ENCODE peak calls at places on chromosomes 16 and 17, in six cellular contexts. One of them, this sample, is unnamed.

GRCh38 chr16:3486506-3487215 is 8.6 kb downstream of the C16orf90 start:
- DNase-seq in NCI-H2081: no peak
- DNase-seq in stimulated activated CD4-positive, alpha-beta T cell treated with anti-CD3 and anti-CD28 coated beads, Interleukin-15, amount 100 ng/mL, for 1 hour: no peak
- DNase-seq in gastrocnemius medialis: no peak
- DNase-seq in effector memory CD4-positive, alpha-beta T cell: no peak
- DNase-seq in nucleus accumbens: no peak
- DNase-seq in this sample: no peak

GRCh38 chr16:1494129-1494640 is 1.0 kb downstream of the TELO2 start:
- DNase-seq in NCI-H2081: peak
- DNase-seq in stimulated activated CD4-positive, alpha-beta T cell treated with anti-CD3 and anti-CD28 coated beads, Interleukin-15, amount 100 ng/mL, for 1 hour: no peak
- DNase-seq in gastrocnemius medialis: peak
- DNase-seq in effector memory CD4-positive, alpha-beta T cell: no peak
- DNase-seq in nucleus accumbens: no peak
- DNase-seq in this sample: peak

GRCh38 chr17:15269690-15270089 is 4.6 kb upstream of the PMP22 start:
- DNase-seq in NCI-H2081: no peak
- DNase-seq in stimulated activated CD4-positive, alpha-beta T cell treated with anti-CD3 and anti-CD28 coated beads, Interleukin-15, amount 100 ng/mL, for 1 hour: no peak
- DNase-seq in gastrocnemius medialis: no peak
- DNase-seq in effector memory CD4-positive, alpha-beta T cell: no peak
- DNase-seq in nucleus accumbens: no peak
- DNase-seq in this sample: no peak

GRCh38 chr17:8963665-8964258 is 1.7 kb downstream of the PIK3R5 start:
- DNase-seq in NCI-H2081: no peak
- DNase-seq in stimulated activated CD4-positive, alpha-beta T cell treated with anti-CD3 and anti-CD28 coated beads, Interleukin-15, amount 100 ng/mL, for 1 hour: no peak
- DNase-seq in gastrocnemius medialis: no peak
- DNase-seq in effector memory CD4-positive, alpha-beta T cell: no peak
- DNase-seq in nucleus accumbens: no peak
- DNase-seq in this sample: no peak

GRCh38 chr17:59668816-59669215 is 38.4 kb downstream of the PTRH2 start:
- DNase-seq in NCI-H2081: no peak
- DNase-seq in stimulated activated CD4-positive, alpha-beta T cell treated with anti-CD3 and anti-CD28 coated beads, Interleukin-15, amount 100 ng/mL, for 1 hour: no peak
- DNase-seq in gastrocnemius medialis: no peak
- DNase-seq in effector memory CD4-positive, alpha-beta T cell: no peak
- DNase-seq in nucleus accumbens: no peak
- DNase-seq in this sample: no peak

GRCh38 chr16:70267516-70267915 is 15.8 kb upstream of the EXOSC6 start:
- DNase-seq in NCI-H2081: peak
- DNase-seq in stimulated activated CD4-positive, alpha-beta T cell treated with anti-CD3 and anti-CD28 coated beads, Interleukin-15, amount 100 ng/mL, for 1 hour: no peak
- DNase-seq in gastrocnemius medialis: no peak
- DNase-seq in effector memory CD4-positive, alpha-beta T cell: no peak
- DNase-seq in nucleus accumbens: no peak
- DNase-seq in this sample: peak

GRCh38 chr17:29146369-29146972 is 33.7 kb downstream of the MYO18A start:
- DNase-seq in NCI-H2081: no peak
- DNase-seq in stimulated activated CD4-positive, alpha-beta T cell treated with anti-CD3 and anti-CD28 coated beads, Interleukin-15, amount 100 ng/mL, for 1 hour: no peak
- DNase-seq in gastrocnemius medialis: no peak
- DNase-seq in effector memory CD4-positive, alpha-beta T cell: no peak
- DNase-seq in nucleus accumbens: no peak
- DNase-seq in this sample: no peak

GRCh38 chr16:1309888-1310831 is 724 bp downstream of the UBE2I start:
- DNase-seq in NCI-H2081: no peak
- DNase-seq in stimulated activated CD4-positive, alpha-beta T cell treated with anti-CD3 and anti-CD28 coated beads, Interleukin-15, amount 100 ng/mL, for 1 hour: no peak
- DNase-seq in gastrocnemius medialis: peak
- DNase-seq in effector memory CD4-positive, alpha-beta T cell: peak
- DNase-seq in nucleus accumbens: no peak
- DNase-seq in this sample: peak

GRCh38 chr16:31107465-31107867 is 720 bp upstream of the BCKDK start:
- DNase-seq in NCI-H2081: no peak
- DNase-seq in stimulated activated CD4-positive, alpha-beta T cell treated with anti-CD3 and anti-CD28 coated beads, Interleukin-15, amount 100 ng/mL, for 1 hour: no peak
- DNase-seq in gastrocnemius medialis: no peak
- DNase-seq in effector memory CD4-positive, alpha-beta T cell: no peak
- DNase-seq in nucleus accumbens: no peak
- DNase-seq in this sample: peak

GRCh38 chr16:24670623-24671454 is 58.6 kb upstream of the TNRC6A start:
- DNase-seq in NCI-H2081: peak
- DNase-seq in stimulated activated CD4-positive, alpha-beta T cell treated with anti-CD3 and anti-CD28 coated beads, Interleukin-15, amount 100 ng/mL, for 1 hour: no peak
- DNase-seq in gastrocnemius medialis: peak
- DNase-seq in effector memory CD4-positive, alpha-beta T cell: no peak
- DNase-seq in nucleus accumbens: peak
- DNase-seq in this sample: peak

GRCh38 chr17:76384987-76385891 is 830 bp downstream of the SPHK1 start:
- DNase-seq in NCI-H2081: no peak
- DNase-seq in stimulated activated CD4-positive, alpha-beta T cell treated with anti-CD3 and anti-CD28 coated beads, Interleukin-15, amount 100 ng/mL, for 1 hour: no peak
- DNase-seq in gastrocnemius medialis: no peak
- DNase-seq in effector memory CD4-positive, alpha-beta T cell: peak
- DNase-seq in nucleus accumbens: no peak
- DNase-seq in this sample: peak

GRCh38 chr16:350203-350602 is 2.3 kb downstream of the AXIN1 start:
- DNase-seq in NCI-H2081: no peak
- DNase-seq in stimulated activated CD4-positive, alpha-beta T cell treated with anti-CD3 and anti-CD28 coated beads, Interleukin-15, amount 100 ng/mL, for 1 hour: no peak
- DNase-seq in gastrocnemius medialis: no peak
- DNase-seq in effector memory CD4-positive, alpha-beta T cell: no peak
- DNase-seq in nucleus accumbens: no peak
- DNase-seq in this sample: no peak

GRCh38 chr17:81514735-81515529 is 2.3 kb upstream of the ACTG1 start:
- DNase-seq in NCI-H2081: peak
- DNase-seq in stimulated activated CD4-positive, alpha-beta T cell treated with anti-CD3 and anti-CD28 coated beads, Interleukin-15, amount 100 ng/mL, for 1 hour: peak
- DNase-seq in gastrocnemius medialis: peak
- DNase-seq in effector memory CD4-positive, alpha-beta T cell: peak
- DNase-seq in nucleus accumbens: no peak
- DNase-seq in this sample: peak

GRCh38 chr17:63950940-63951907 is 19.1 kb upstream of the CD79B start:
- DNase-seq in NCI-H2081: no peak
- DNase-seq in stimulated activated CD4-positive, alpha-beta T cell treated with anti-CD3 and anti-CD28 coated beads, Interleukin-15, amount 100 ng/mL, for 1 hour: no peak
- DNase-seq in gastrocnemius medialis: peak
- DNase-seq in effector memory CD4-positive, alpha-beta T cell: no peak
- DNase-seq in nucleus accumbens: no peak
- DNase-seq in this sample: peak

GRCh38 chr17:39607057-39607850 is 466 bp downstream of the NEUROD2 start:
- DNase-seq in NCI-H2081: no peak
- DNase-seq in stimulated activated CD4-positive, alpha-beta T cell treated with anti-CD3 and anti-CD28 coated beads, Interleukin-15, amount 100 ng/mL, for 1 hour: no peak
- DNase-seq in gastrocnemius medialis: no peak
- DNase-seq in effector memory CD4-positive, alpha-beta T cell: no peak
- DNase-seq in nucleus accumbens: no peak
- DNase-seq in this sample: no peak

GRCh38 chr17:79769596-79770520 is 8.1 kb upstream of the CBX2 start:
- DNase-seq in NCI-H2081: no peak
- DNase-seq in stimulated activated CD4-positive, alpha-beta T cell treated with anti-CD3 and anti-CD28 coated beads, Interleukin-15, amount 100 ng/mL, for 1 hour: no peak
- DNase-seq in gastrocnemius medialis: no peak
- DNase-seq in effector memory CD4-positive, alpha-beta T cell: no peak
- DNase-seq in nucleus accumbens: no peak
- DNase-seq in this sample: no peak

GRCh38 chr16:12340151-12340733 is 363.7 kb downstream of the SNX29 start:
- DNase-seq in NCI-H2081: peak
- DNase-seq in stimulated activated CD4-positive, alpha-beta T cell treated with anti-CD3 and anti-CD28 coated beads, Interleukin-15, amount 100 ng/mL, for 1 hour: no peak
- DNase-seq in gastrocnemius medialis: no peak
- DNase-seq in effector memory CD4-positive, alpha-beta T cell: no peak
- DNase-seq in nucleus accumbens: no peak
- DNase-seq in this sample: peak

GRCh38 chr16:85465328-85466307 is 147.5 kb upstream of the GSE1 start:
- DNase-seq in NCI-H2081: no peak
- DNase-seq in stimulated activated CD4-positive, alpha-beta T cell treated with anti-CD3 and anti-CD28 coated beads, Interleukin-15, amount 100 ng/mL, for 1 hour: no peak
- DNase-seq in gastrocnemius medialis: peak
- DNase-seq in effector memory CD4-positive, alpha-beta T cell: no peak
- DNase-seq in nucleus accumbens: no peak
- DNase-seq in this sample: peak

GRCh38 chr16:54689072-54689471 is 241.6 kb upstream of the IRX5 start:
- DNase-seq in NCI-H2081: no peak
- DNase-seq in stimulated activated CD4-positive, alpha-beta T cell treated with anti-CD3 and anti-CD28 coated beads, Interleukin-15, amount 100 ng/mL, for 1 hour: no peak
- DNase-seq in gastrocnemius medialis: no peak
- DNase-seq in effector memory CD4-positive, alpha-beta T cell: no peak
- DNase-seq in nucleus accumbens: no peak
- DNase-seq in this sample: no peak

GRCh38 chr17:39791296-39791992 is 53.7 kb downstream of the GRB7 start:
- DNase-seq in NCI-H2081: no peak
- DNase-seq in stimulated activated CD4-positive, alpha-beta T cell treated with anti-CD3 and anti-CD28 coated beads, Interleukin-15, amount 100 ng/mL, for 1 hour: no peak
- DNase-seq in gastrocnemius medialis: no peak
- DNase-seq in effector memory CD4-positive, alpha-beta T cell: no peak
- DNase-seq in nucleus accumbens: no peak
- DNase-seq in this sample: no peak

GRCh38 chr16:3807425-3808123 is 72.9 kb downstream of the CREBBP start:
- DNase-seq in NCI-H2081: no peak
- DNase-seq in stimulated activated CD4-positive, alpha-beta T cell treated with anti-CD3 and anti-CD28 coated beads, Interleukin-15, amount 100 ng/mL, for 1 hour: no peak
- DNase-seq in gastrocnemius medialis: no peak
- DNase-seq in effector memory CD4-positive, alpha-beta T cell: no peak
- DNase-seq in nucleus accumbens: no peak
- DNase-seq in this sample: no peak

GRCh38 chr17:53924530-53925455 is 102.1 kb downstream of the KIF2B start:
- DNase-seq in NCI-H2081: no peak
- DNase-seq in stimulated activated CD4-positive, alpha-beta T cell treated with anti-CD3 and anti-CD28 coated beads, Interleukin-15, amount 100 ng/mL, for 1 hour: no peak
- DNase-seq in gastrocnemius medialis: no peak
- DNase-seq in effector memory CD4-positive, alpha-beta T cell: no peak
- DNase-seq in nucleus accumbens: no peak
- DNase-seq in this sample: peak

GRCh38 chr17:62912363-62912762 is 53.7 kb upstream of the TANC2 start:
- DNase-seq in NCI-H2081: no peak
- DNase-seq in stimulated activated CD4-positive, alpha-beta T cell treated with anti-CD3 and anti-CD28 coated beads, Interleukin-15, amount 100 ng/mL, for 1 hour: no peak
- DNase-seq in gastrocnemius medialis: no peak
- DNase-seq in effector memory CD4-positive, alpha-beta T cell: no peak
- DNase-seq in nucleus accumbens: no peak
- DNase-seq in this sample: no peak